ENCODE peak calls at places on chromosome 19, in six cellular contexts. L is trophoblast cell; N is KBM-7; D is central memory CD4-positive, alpha-beta T cell; S is naive thymus-derived CD8-positive, alpha-beta T cell; H is WTC11. G is an unnamed sample.
A peak's percentile ranks its signal among the peaks of the same experiment; 100 is the strongest.

GRCh38 chr19:7971553-7972520 is 28.4 kb upstream of the TIMM44 start:
- DNase-seq in D (no peak), L (no peak), H (no peak), S (no peak), N (no peak), G (no peak)

GRCh38 chr19:2199215-2199614 is 35.5 kb downstream of the DOT1L start:
- DNase-seq in N (peak; percentile 62), H (peak; percentile 62), D (no peak), L (no peak), S (no peak), G (no peak)

GRCh38 chr19:1236566-1236965 is 1.2 kb downstream of the CBARP start:
- DNase-seq in D (no peak), H (peak; percentile 39), S (no peak), L (no peak), N (no peak), G (no peak)

GRCh38 chr19:6439743-6440142 is 6.2 kb upstream of the SLC25A41 start:
- DNase-seq in N (no peak), L (no peak), S (no peak), H (no peak), D (no peak), G (no peak)

GRCh38 chr19:40588110-40588854 is 11.6 kb downstream of the SHKBP1 start:
- DNase-seq in N (no peak), L (no peak), H (no peak), S (no peak), D (no peak), G (no peak)

GRCh38 chr19:10499550-10500246 is 3.5 kb downstream of the KEAP1 start:
- DNase-seq in D (no peak), S (no peak), N (no peak), H (peak; percentile 46), L (no peak), G (no peak)

GRCh38 chr19:33831835-33832234 is 35.2 kb downstream of the KCTD15 start:
- DNase-seq in H (no peak), L (no peak), S (no peak), D (no peak), N (no peak), G (no peak)

GRCh38 chr19:13408889-13409518 is 97.3 kb downstream of the CACNA1A start:
- DNase-seq in D (no peak), S (no peak), L (no peak), N (no peak), H (no peak), G (no peak)

GRCh38 chr19:794989-795658 is 2.1 kb upstream of the PTBP1 start:
- DNase-seq in S (no peak), D (no peak), L (no peak), H (no peak), N (no peak), G (no peak)

GRCh38 chr19:28019901-28020300 is 1193.0 kb downstream of the UQCRFS1 start:
- DNase-seq in N (no peak), H (no peak), L (no peak), D (no peak), S (no peak), G (no peak)

GRCh38 chr19:11078893-11079292 is 10.4 kb upstream of the LDLR start:
- DNase-seq in N (no peak), L (no peak), S (no peak), D (no peak), H (no peak), G (no peak)

GRCh38 chr19:13931582-13932378 is 6.4 kb downstream of the PODNL1 start:
- DNase-seq in D (no peak), H (no peak), S (no peak), L (no peak), N (no peak), G (no peak)

GRCh38 chr19:277581-278165 is 13.5 kb downstream of the PLPP2 start:
- DNase-seq in S (no peak), N (peak; percentile 61), H (peak; percentile 61), L (peak; percentile 83), D (no peak), G (no peak)

GRCh38 chr19:10418281-10419199 is 1.8 kb upstream of the PDE4A start:
- DNase-seq in S (no peak), N (peak; percentile 54), L (no peak), D (no peak), H (peak; percentile 37), G (no peak)

GRCh38 chr19:41206456-41206855 is 12.6 kb upstream of the AXL start:
- DNase-seq in S (no peak), D (no peak), L (no peak), H (no peak), N (no peak), G (no peak)

GRCh38 chr19:4597975-4598671 is 38.6 kb upstream of the SEMA6B start:
- DNase-seq in H (peak; percentile 88), D (no peak), S (peak; percentile 35), L (no peak), N (peak; percentile 68), G (peak; percentile 40)

GRCh38 chr19:2461751-2462634 is 5.2 kb upstream of the LMNB2 start:
- DNase-seq in S (peak; percentile 39), L (peak; percentile 53), D (peak; percentile 25), N (no peak), H (peak; percentile 78), G (peak; percentile 39)

GRCh38 chr19:2037676-2038255 is 13.3 kb downstream of the MKNK2 start:
- DNase-seq in D (no peak), L (peak; percentile 2), H (no peak), N (no peak), S (no peak), G (no peak)

GRCh38 chr19:8143041-8143440 is 6.4 kb downstream of the FBN3 start:
- DNase-seq in L (no peak), D (no peak), H (no peak), N (no peak), S (no peak), G (no peak)

GRCh38 chr19:57096640-57097361 is 23.0 kb upstream of the USP29 start:
- DNase-seq in L (peak; percentile 92), H (no peak), N (no peak), D (no peak), S (no peak), G (no peak)

GRCh38 chr19:18662972-18663732 is 20.3 kb upstream of the CRTC1 start:
- DNase-seq in L (peak; percentile 37), D (no peak), N (no peak), H (no peak), S (no peak), G (no peak)

GRCh38 chr19:41991025-41991424 is 3.0 kb downstream of the ATP1A3 start:
- DNase-seq in S (no peak), H (no peak), L (no peak), D (no peak), N (no peak), G (no peak)

GRCh38 chr19:9986787-9987281 is 23.5 kb downstream of the COL5A3 start:
- DNase-seq in D (no peak), S (no peak), N (no peak), L (no peak), H (no peak), G (no peak)

GRCh38 chr19:28727133-28727834 is 485.7 kb downstream of the UQCRFS1 start:
- DNase-seq in H (peak; percentile 89), D (peak; percentile 30), L (no peak), S (peak; percentile 17), N (no peak), G (peak; percentile 7)

GRCh38 chr19:15195381-15195964 is 5.3 kb downstream of the NOTCH3 start:
- DNase-seq in N (no peak), H (peak; percentile 78), S (no peak), L (peak; percentile 70), D (no peak), G (no peak)

GRCh38 chr19:49151339-49152217 is 3.6 kb downstream of the HRC start:
- DNase-seq in H (peak; percentile 99), S (no peak), L (peak; percentile 97), N (peak; percentile 64), D (no peak), G (no peak)

GRCh38 chr19:49884109-49884508 is 6.6 kb downstream of the TBC1D17 start:
- DNase-seq in D (no peak), H (no peak), N (no peak), L (no peak), S (no peak), G (no peak)

GRCh38 chr19:1264801-1265610 is 4.1 kb upstream of the CIRBP start:
- DNase-seq in N (no peak), S (no peak), L (peak; percentile 92), H (peak; percentile 77), D (no peak), G (no peak)

GRCh38 chr19:11587302-11587972 is 9.8 kb upstream of the ZNF627 start:
- DNase-seq in D (peak; percentile 68), N (peak; percentile 85), L (peak; percentile 81), H (peak; percentile 88), S (peak; percentile 80), G (peak; percentile 69)

GRCh38 chr19:45306040-45306439 is 16.6 kb downstream of the CKM start:
- DNase-seq in H (no peak), L (peak; percentile 18), D (no peak), S (no peak), N (no peak), G (no peak)

GRCh38 chr19:50669319-50670101 is 20.3 kb downstream of the C19orf81 start:
- DNase-seq in L (peak; percentile 69), S (peak; percentile 28), N (peak; percentile 35), H (no peak), D (no peak), G (peak; percentile 28)

GRCh38 chr19:38337360-38337653 is 1.7 kb downstream of the CATSPERG start:
- DNase-seq in S (no peak), D (no peak), N (no peak), H (no peak), L (no peak), G (no peak)